ENCODE peak calls at places on chromosomes 6 and 20, in five cellular contexts. U is AG09319; N is CD4-positive, alpha-beta memory T cell; L is hippocampal formation; P is CD8-positive, alpha-beta memory T cell. M is an unnamed sample.

GRCh38 chr6:34341481-34341971 is 50.9 kb downstream of the NUDT3 start:
- DNase-seq in U (no peak), N (no peak), L (no peak), P (no peak), M (no peak)

GRCh38 chr6:127567476-127567875 is 9.5 kb upstream of the C6orf58 start:
- DNase-seq in U (no peak), N (no peak), L (no peak), P (no peak), M (no peak)

GRCh38 chr6:109174911-109175310 is 79.6 kb downstream of the CEP57L1 start:
- DNase-seq in U (peak), N (no peak), L (no peak), P (no peak), M (no peak)

GRCh38 chr20:32155017-32155965 is 45.8 kb downstream of the TM9SF4 start:
- DNase-seq in U (peak), N (peak), L (peak), P (no peak), M (peak)

GRCh38 chr6:132570221-132570777 is at the start of gene TAAR6:
- DNase-seq in U (no peak), N (no peak), L (peak), P (no peak), M (no peak)

GRCh38 chr6:137697267-137697938 is 169.7 kb upstream of the TNFAIP3 start:
- DNase-seq in U (no peak), N (no peak), L (no peak), P (no peak), M (no peak)

GRCh38 chr20:50264534-50265145 is 74.0 kb downstream of the CEBPB start:
- DNase-seq in U (no peak), N (no peak), L (no peak), P (no peak), M (no peak)

GRCh38 chr20:37201827-37202162 is 22.4 kb upstream of the MROH8 start:
- DNase-seq in U (no peak), N (no peak), L (no peak), P (no peak), M (no peak)

GRCh38 chr20:39468703-39469102 is 506.6 kb downstream of the DHX35 start:
- DNase-seq in U (no peak), N (no peak), L (no peak), P (no peak), M (no peak)

GRCh38 chr20:45229264-45230056 is 8.3 kb downstream of the SEMG2 start:
- DNase-seq in U (no peak), N (peak), L (no peak), P (peak), M (no peak)

GRCh38 chr6:35302604-35303218 is 5.1 kb downstream of the DEF6 start:
- DNase-seq in U (no peak), N (peak), L (peak), P (peak), M (no peak)

GRCh38 chr6:42059743-42060142 is 9.4 kb downstream of the TAF8 start:
- DNase-seq in U (no peak), N (no peak), L (no peak), P (no peak), M (no peak)

GRCh38 chr20:19786311-19786710 is 28.3 kb downstream of the RIN2 start:
- DNase-seq in U (peak), N (no peak), L (no peak), P (no peak), M (no peak)

GRCh38 chr6:155364844-155365437 is 50.7 kb upstream of the TFB1M start:
- DNase-seq in U (no peak), N (no peak), L (no peak), P (no peak), M (no peak)

GRCh38 chr6:168676552-168677317 is 235.8 kb downstream of the SMOC2 start:
- DNase-seq in U (no peak), N (no peak), L (no peak), P (no peak), M (no peak)

GRCh38 chr6:38212579-38212978 is 393.1 kb downstream of the ZFAND3 start:
- DNase-seq in U (no peak), N (no peak), L (no peak), P (no peak), M (no peak)

GRCh38 chr6:150962436-150962835 is 96.9 kb downstream of the MTHFD1L start:
- DNase-seq in U (no peak), N (no peak), L (no peak), P (no peak), M (no peak)

GRCh38 chr20:54630582-54630981 is 155.2 kb downstream of the DOK5 start:
- DNase-seq in U (no peak), N (no peak), L (no peak), P (no peak), M (no peak)

GRCh38 chr6:4319992-4320683 is 184.8 kb upstream of the ECI2 start:
- DNase-seq in U (no peak), N (no peak), L (no peak), P (no peak), M (no peak)

GRCh38 chr6:16332175-16332542 is 93.8 kb downstream of the GMPR start:
- DNase-seq in U (no peak), N (peak), L (peak), P (peak), M (peak)

GRCh38 chr6:89410231-89411018 is 1.6 kb downstream of the RRAGD start:
- DNase-seq in U (no peak), N (no peak), L (no peak), P (no peak), M (no peak)

M was measured in occipital lobe.